ENCODE peak calls at places on chromosome 15, in four cellular contexts. One of them, this sample, is unnamed.

GRCh38 chr15:99706557-99707303 is 26.5 kb downstream of the LYSMD4 start:
- DNase-seq in left ventricle myocardium superior: no peak
- DNase-seq in upper lobe of right lung: no peak
- DNase-seq in head of caudate nucleus: no peak
- DNase-seq in this sample: no peak

GRCh38 chr15:75713338-75713895 is 769 bp upstream of the CSPG4 start:
- DNase-seq in left ventricle myocardium superior: peak; percentile 57
- DNase-seq in upper lobe of right lung: no peak
- DNase-seq in head of caudate nucleus: no peak
- DNase-seq in this sample: peak; percentile 18

GRCh38 chr15:74683758-74684157 is 12.1 kb downstream of the EDC3 start:
- DNase-seq in left ventricle myocardium superior: no peak
- DNase-seq in upper lobe of right lung: no peak
- DNase-seq in head of caudate nucleus: no peak
- DNase-seq in this sample: no peak

GRCh38 chr15:74399511-74400312 is 32.3 kb upstream of the CYP11A1 start:
- DNase-seq in left ventricle myocardium superior: no peak
- DNase-seq in upper lobe of right lung: no peak
- DNase-seq in head of caudate nucleus: no peak
- DNase-seq in this sample: no peak

GRCh38 chr15:77702211-77702957 is 69.7 kb upstream of the LINGO1 start:
- DNase-seq in left ventricle myocardium superior: no peak
- DNase-seq in upper lobe of right lung: no peak
- DNase-seq in head of caudate nucleus: no peak
- DNase-seq in this sample: no peak

GRCh38 chr15:60375255-60375809 is 22.5 kb downstream of the ANXA2 start:
- DNase-seq in left ventricle myocardium superior: no peak
- DNase-seq in upper lobe of right lung: no peak
- DNase-seq in head of caudate nucleus: no peak
- DNase-seq in this sample: no peak

GRCh38 chr15:32030795-32031194 is 480 bp downstream of the CHRNA7 start:
- DNase-seq in left ventricle myocardium superior: no peak
- DNase-seq in upper lobe of right lung: peak; percentile 61
- DNase-seq in head of caudate nucleus: no peak
- DNase-seq in this sample: no peak

GRCh38 chr15:92612891-92613290 is 42.7 kb downstream of the FAM174B start:
- DNase-seq in left ventricle myocardium superior: no peak
- DNase-seq in upper lobe of right lung: no peak
- DNase-seq in head of caudate nucleus: no peak
- DNase-seq in this sample: no peak

GRCh38 chr15:30023798-30024295 is 58.9 kb upstream of the GOLGA8J start:
- DNase-seq in left ventricle myocardium superior: no peak
- DNase-seq in upper lobe of right lung: no peak
- DNase-seq in head of caudate nucleus: no peak
- DNase-seq in this sample: no peak

GRCh38 chr15:75891895-75892294 is 11.8 kb upstream of the FBXO22 start:
- DNase-seq in left ventricle myocardium superior: no peak
- DNase-seq in upper lobe of right lung: no peak
- DNase-seq in head of caudate nucleus: no peak
- DNase-seq in this sample: no peak

GRCh38 chr15:67510597-67511225 is 10.2 kb upstream of the C15orf61 start:
- DNase-seq in left ventricle myocardium superior: no peak
- DNase-seq in upper lobe of right lung: no peak
- DNase-seq in head of caudate nucleus: no peak
- DNase-seq in this sample: no peak

GRCh38 chr15:67188551-67189218 is 65.8 kb downstream of the AAGAB start:
- DNase-seq in left ventricle myocardium superior: no peak
- DNase-seq in upper lobe of right lung: no peak
- DNase-seq in head of caudate nucleus: no peak
- DNase-seq in this sample: no peak

GRCh38 chr15:57335326-57336118 is 40.8 kb upstream of the CGNL1 start:
- DNase-seq in left ventricle myocardium superior: no peak
- DNase-seq in upper lobe of right lung: peak; percentile 51
- DNase-seq in head of caudate nucleus: no peak
- DNase-seq in this sample: no peak

GRCh38 chr15:82074610-82075009 is 28.8 kb upstream of the MEX3B start:
- DNase-seq in left ventricle myocardium superior: no peak
- DNase-seq in upper lobe of right lung: no peak
- DNase-seq in head of caudate nucleus: no peak
- DNase-seq in this sample: no peak

GRCh38 chr15:87959080-87959479 is 297.5 kb downstream of the NTRK3 start:
- DNase-seq in left ventricle myocardium superior: no peak
- DNase-seq in upper lobe of right lung: no peak
- DNase-seq in head of caudate nucleus: no peak
- DNase-seq in this sample: no peak

GRCh38 chr15:70120954-70121655 is 23.4 kb upstream of the TLE3 start:
- DNase-seq in left ventricle myocardium superior: no peak
- DNase-seq in upper lobe of right lung: no peak
- DNase-seq in head of caudate nucleus: no peak
- DNase-seq in this sample: no peak

GRCh38 chr15:60898896-60899295 is 330.2 kb downstream of the RORA start:
- DNase-seq in left ventricle myocardium superior: no peak
- DNase-seq in upper lobe of right lung: no peak
- DNase-seq in head of caudate nucleus: no peak
- DNase-seq in this sample: no peak

GRCh38 chr15:75758071-75758872 is 45.6 kb upstream of the CSPG4 start:
- DNase-seq in left ventricle myocardium superior: peak; percentile 92
- DNase-seq in upper lobe of right lung: peak; percentile 93
- DNase-seq in head of caudate nucleus: peak; percentile 85
- DNase-seq in this sample: peak; percentile 61

GRCh38 chr15:60551781-60552161 is 72.8 kb upstream of the ICE2 start:
- DNase-seq in left ventricle myocardium superior: no peak
- DNase-seq in upper lobe of right lung: no peak
- DNase-seq in head of caudate nucleus: no peak
- DNase-seq in this sample: no peak

GRCh38 chr15:63530235-63530634 is 25.8 kb downstream of the USP3 start:
- DNase-seq in left ventricle myocardium superior: no peak
- DNase-seq in upper lobe of right lung: no peak
- DNase-seq in head of caudate nucleus: no peak
- DNase-seq in this sample: no peak

GRCh38 chr15:92429378-92430066 is 35.8 kb downstream of the ST8SIA2 start:
- DNase-seq in left ventricle myocardium superior: no peak
- DNase-seq in upper lobe of right lung: no peak
- DNase-seq in head of caudate nucleus: peak; percentile 21
- DNase-seq in this sample: no peak

GRCh38 chr15:89998141-89998661 is 2.9 kb upstream of the ZNF710 start:
- DNase-seq in left ventricle myocardium superior: no peak
- DNase-seq in upper lobe of right lung: no peak
- DNase-seq in head of caudate nucleus: no peak
- DNase-seq in this sample: peak; percentile 37

GRCh38 chr15:31173790-31174450 is 72.4 kb upstream of the TRPM1 start:
- DNase-seq in left ventricle myocardium superior: no peak
- DNase-seq in upper lobe of right lung: no peak
- DNase-seq in head of caudate nucleus: no peak
- DNase-seq in this sample: no peak

GRCh38 chr15:77784361-77785292 is 151.9 kb upstream of the LINGO1 start:
- DNase-seq in left ventricle myocardium superior: no peak
- DNase-seq in upper lobe of right lung: no peak
- DNase-seq in head of caudate nucleus: no peak
- DNase-seq in this sample: peak; percentile 69

GRCh38 chr15:62894322-62895085 is 148.0 kb upstream of the TPM1 start:
- DNase-seq in left ventricle myocardium superior: no peak
- DNase-seq in upper lobe of right lung: no peak
- DNase-seq in head of caudate nucleus: no peak
- DNase-seq in this sample: no peak

GRCh38 chr15:56369234-56369633 is 4.0 kb downstream of the TEX9 start:
- DNase-seq in left ventricle myocardium superior: no peak
- DNase-seq in upper lobe of right lung: no peak
- DNase-seq in head of caudate nucleus: no peak
- DNase-seq in this sample: no peak

GRCh38 chr15:52657338-52657737 is 21.9 kb downstream of the ATOSA start:
- DNase-seq in left ventricle myocardium superior: no peak
- DNase-seq in upper lobe of right lung: no peak
- DNase-seq in head of caudate nucleus: no peak
- DNase-seq in this sample: no peak

GRCh38 chr15:71777216-71777943 is 33.0 kb upstream of the NR2E3 start:
- DNase-seq in left ventricle myocardium superior: no peak
- DNase-seq in upper lobe of right lung: no peak
- DNase-seq in head of caudate nucleus: no peak
- DNase-seq in this sample: no peak

GRCh38 chr15:60479711-60480110 is 769 bp upstream of the ICE2 start:
- DNase-seq in left ventricle myocardium superior: no peak
- DNase-seq in upper lobe of right lung: no peak
- DNase-seq in head of caudate nucleus: no peak
- DNase-seq in this sample: no peak

GRCh38 chr15:27573800-27574485 is 525.2 kb downstream of the OCA2 start:
- DNase-seq in left ventricle myocardium superior: no peak
- DNase-seq in upper lobe of right lung: no peak
- DNase-seq in head of caudate nucleus: no peak
- DNase-seq in this sample: no peak

GRCh38 chr15:62636823-62637320 is 405.7 kb upstream of the TPM1 start:
- DNase-seq in left ventricle myocardium superior: no peak
- DNase-seq in upper lobe of right lung: no peak
- DNase-seq in head of caudate nucleus: no peak
- DNase-seq in this sample: no peak

GRCh38 chr15:68774521-68775293 is 46.0 kb downstream of the ANP32A start:
- DNase-seq in left ventricle myocardium superior: peak; percentile 70
- DNase-seq in upper lobe of right lung: no peak
- DNase-seq in head of caudate nucleus: no peak
- DNase-seq in this sample: no peak

GRCh38 chr15:29322407-29322806 is 52.8 kb upstream of the NSMCE3 start:
- DNase-seq in left ventricle myocardium superior: no peak
- DNase-seq in upper lobe of right lung: no peak
- DNase-seq in head of caudate nucleus: no peak
- DNase-seq in this sample: no peak